ENCODE peak calls at places on chromosomes 7 and 10, in four cellular contexts. R, Z, J and V are unnamed samples.

GRCh38 chr10:95247200-95247880 is 43.5 kb downstream of the PDLIM1 start:
- DNase-seq in R (no peak), Z (no peak), J (no peak), V (no peak)

GRCh38 chr10:69635428-69636272 is 5.6 kb downstream of the FAM241B start:
- DNase-seq in R (no peak), Z (no peak), J (no peak), V (no peak)

GRCh38 chr10:47406870-47407648 is 23.0 kb upstream of the ZNF488 start:
- DNase-seq in R (no peak), Z (no peak), J (no peak), V (no peak)

GRCh38 chr7:49767719-49768118 is 5.7 kb upstream of the VWC2 start:
- DNase-seq in R (no peak), Z (no peak), J (no peak), V (peak; percentile 44)

GRCh38 chr7:96953676-96954513 is 51.5 kb upstream of the DLX6 start:
- DNase-seq in R (no peak), Z (no peak), J (no peak), V (no peak)

GRCh38 chr10:43444313-43444712 is 7.4 kb downstream of the ZNF487 start:
- DNase-seq in R (no peak), Z (no peak), J (no peak), V (no peak)

GRCh38 chr7:106678795-106679152 is 17.8 kb upstream of the CCDC71L start:
- DNase-seq in R (no peak), Z (no peak), J (no peak), V (no peak)

GRCh38 chr10:30993155-30993554 is 38.5 kb downstream of the ZNF438 start:
- DNase-seq in R (no peak), Z (no peak), J (no peak), V (no peak)

DNA sequence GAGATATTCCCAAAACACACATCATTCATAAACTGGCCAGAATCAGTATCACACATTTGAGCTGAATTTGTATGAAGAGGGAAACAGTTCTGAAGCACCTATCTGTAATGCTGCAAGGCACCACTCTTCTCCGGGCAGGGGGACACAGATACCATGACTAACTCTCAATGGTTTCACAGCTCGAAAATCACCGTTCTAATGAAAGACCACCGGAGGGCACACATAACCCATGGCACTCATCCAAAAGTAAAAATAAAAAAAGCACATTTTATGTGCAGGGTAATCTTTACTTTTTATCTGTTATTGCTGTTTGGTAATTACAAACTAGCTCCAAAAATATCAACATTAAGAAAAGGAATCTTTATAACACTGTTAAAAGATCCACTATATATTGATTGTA is 137.5 kb downstream of the PARD3 start:
- DNase-seq in R (no peak), Z (no peak), J (no peak), V (no peak)
- TF ChIP-seq CTCF in R (no peak), Z (no peak), J (no peak), V (no peak)

GRCh38 chr10:102231357-102232318 is 5.5 kb downstream of the ELOVL3 start:
- DNase-seq in R (peak; percentile 89), Z (peak; percentile 59), J (no peak), V (peak; percentile 54)
- H3K4me3 ChIP-seq in R (peak overlapping the region; percentile 45), Z (peak overlapping the region; percentile 21), J (peak overlapping the region; percentile 44), V (peak overlapping the region; percentile 31)

DNA sequence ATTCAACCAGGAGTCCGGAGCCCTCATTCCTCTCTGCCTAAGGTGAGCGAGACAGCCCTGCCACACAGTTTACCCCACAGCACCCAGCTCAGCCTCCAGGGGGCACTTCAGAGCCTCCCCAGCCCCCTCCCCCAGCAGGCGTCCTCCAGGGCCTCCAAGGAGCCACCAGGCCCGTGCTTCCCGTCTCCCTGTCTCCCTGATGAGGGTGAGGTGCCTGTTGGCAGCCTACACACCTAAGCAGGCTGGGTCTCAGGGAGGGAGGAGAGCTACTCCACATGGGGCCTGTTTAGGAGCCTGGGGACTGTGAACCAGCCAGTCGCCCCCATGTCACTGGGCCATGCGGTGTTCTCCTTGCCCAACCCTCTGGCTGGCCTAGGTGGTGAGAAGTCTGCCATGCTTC is 28.9 kb upstream of the TRIM8 start:
- DNase-seq in R (no peak), Z (no peak), J (no peak), V (peak; percentile 18)
- TF ChIP-seq CTCF in R (no peak), Z (peak; percentile 9), J (no peak), V (peak; percentile 38)

DNA sequence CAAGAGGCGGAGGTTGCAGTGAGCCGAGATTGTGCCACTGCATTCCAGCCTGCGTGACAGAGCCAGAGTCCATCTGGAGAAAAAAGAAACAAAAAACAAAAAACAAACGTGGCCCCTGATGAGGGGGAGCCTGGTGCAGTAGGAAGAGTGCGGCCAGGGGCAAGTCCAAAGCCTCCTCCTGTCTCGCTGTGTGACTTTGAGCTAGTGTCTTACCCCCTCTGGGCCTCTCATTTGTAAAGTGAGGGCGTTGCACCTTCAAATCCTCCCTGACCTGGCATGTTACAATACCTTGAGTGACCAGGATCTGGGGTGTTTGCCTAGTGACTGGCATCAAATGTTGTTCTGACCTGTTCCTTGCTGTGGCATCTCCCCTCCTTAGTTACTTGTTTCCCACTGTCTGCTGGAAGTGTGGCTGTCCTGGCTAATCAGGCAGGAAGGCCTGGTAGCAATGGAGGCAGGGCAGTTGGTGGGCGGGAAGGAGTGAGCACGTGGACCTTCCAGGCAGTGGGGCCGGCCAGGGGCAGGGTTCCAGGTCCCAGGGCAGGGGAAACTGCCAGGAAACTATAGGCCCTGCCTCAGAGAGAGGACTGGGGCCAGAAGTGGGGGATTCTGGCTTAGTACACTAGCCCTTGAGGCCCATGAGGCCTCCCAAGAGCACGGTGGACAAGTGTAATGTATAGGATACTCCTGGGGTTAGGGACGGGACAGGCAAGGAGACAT is 24.5 kb upstream of the GOLGA7B start:
- DNase-seq in R (no peak), Z (no peak), J (no peak), V (no peak)
- H3K4me3 ChIP-seq in R (no peak overlapping the region), Z (no peak overlapping the region), J (no peak overlapping the region), V (no peak overlapping the region)

GRCh38 chr10:80855348-80855971 is 317.8 kb downstream of the SH2D4B start:
- DNase-seq in R (no peak), Z (no peak), J (no peak), V (peak; percentile 61)
- TF ChIP-seq CTCF in R (no peak), Z (no peak), J (no peak), V (peak; percentile 68)

DNA sequence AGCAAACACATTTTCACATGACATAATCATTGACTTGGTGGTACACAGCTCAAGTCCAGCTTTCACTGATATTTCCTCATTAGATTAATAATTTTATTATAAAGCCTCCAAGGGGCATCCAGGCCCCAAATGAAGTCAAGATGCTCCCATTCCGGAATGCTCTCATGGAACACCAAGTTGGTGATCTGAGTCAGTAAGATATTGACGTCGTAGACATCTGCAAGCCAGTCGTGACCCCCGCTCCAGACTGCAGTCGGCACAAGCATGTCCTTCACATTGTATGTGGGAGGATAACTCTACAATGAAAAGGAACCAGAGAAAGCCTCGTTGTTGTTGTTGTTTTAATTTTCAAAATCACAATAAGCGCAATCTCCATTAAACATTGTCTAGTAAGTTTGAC is 7.6 kb upstream of the CH25H start:
- DNase-seq in R (no peak), Z (no peak), J (no peak), V (no peak)
- H3K4me3 ChIP-seq in R (no peak overlapping the region), Z (no peak overlapping the region), J (no peak overlapping the region), V (no peak overlapping the region)